ENCODE peak calls at places on chromosomes 5 and 9, in five cellular contexts. F is neural progenitor cell, T is lung, S is ascending aorta, Y is IMR-90. V is an unnamed sample.

GRCh38 chr5:147179555-147180147 is 55.2 kb upstream of the STK32A start:
- DNase-seq in F (no peak), T (no peak), S (no peak), Y (no peak), V (no peak)

GRCh38 chr9:136964171-136964689 is 12.2 kb downstream of the LCN12 start:
- DNase-seq in S (no peak), F (no peak), Y (no peak), T (no peak), V (no peak)

GRCh38 chr9:98917691-98918487 is 25.8 kb upstream of the COL15A1 start:
- DNase-seq in S (no peak), Y (no peak), F (no peak), T (no peak), V (peak; percentile 71)

GRCh38 chr5:175621971-175622370 is 35.9 kb upstream of the HRH2 start:
- DNase-seq in T (no peak), Y (no peak), F (no peak), S (no peak), V (no peak)

GRCh38 chr9:16552252-16552651 is 318.2 kb downstream of the BNC2 start:
- DNase-seq in F (no peak), S (no peak), T (no peak), Y (no peak), V (no peak)

GRCh38 chr5:159156426-159156835 is 52.9 kb downstream of the RNF145 start:
- DNase-seq in S (no peak), Y (no peak), T (no peak), F (no peak), V (no peak)

GRCh38 chr5:124841829-124842712 is 95.6 kb upstream of the ZNF608 start:
- DNase-seq in F (no peak), T (no peak), S (no peak), Y (peak; percentile 12), V (no peak)

GRCh38 chr9:129656795-129657390 is 8.6 kb upstream of the PRRX2 start:
- DNase-seq in Y (peak; percentile 85), F (no peak), S (no peak), T (no peak), V (no peak)

GRCh38 chr9:131605770-131606590 is 60.7 kb downstream of the PRRT1B start:
- DNase-seq in F (no peak), S (no peak), Y (peak; percentile 73), T (no peak), V (peak; percentile 62)

GRCh38 chr5:120017523-120017922 is 388.2 kb downstream of the FAM170A start:
- DNase-seq in Y (peak; percentile 32), F (no peak), T (no peak), S (no peak), V (no peak)

GRCh38 chr9:112315905-112316304 is 17.5 kb downstream of the PTBP3 start:
- DNase-seq in T (no peak), F (no peak), S (no peak), Y (no peak), V (no peak)

GRCh38 chr5:107483196-107483595 is 187.5 kb downstream of the EFNA5 start:
- DNase-seq in Y (no peak), F (peak; percentile 46), S (no peak), T (no peak), V (no peak)

GRCh38 chr9:115847245-115847644 is 306.3 kb upstream of the PAPPA start:
- DNase-seq in T (no peak), F (no peak), Y (peak; percentile 86), S (no peak), V (no peak)

GRCh38 chr9:35726876-35727438 is 5.0 kb downstream of the TLN1 start:
- DNase-seq in T (no peak), F (no peak), S (peak; percentile 90), Y (peak; percentile 51), V (no peak)

GRCh38 chr9:109320338-109320733 is 523 bp downstream of the EPB41L4B start:
- DNase-seq in Y (no peak), F (peak; percentile 68), S (no peak), T (no peak), V (peak; percentile 27)

GRCh38 chr5:1245901-1246576 is 20.9 kb downstream of the SLC6A18 start:
- DNase-seq in S (no peak), T (no peak), Y (no peak), F (no peak), V (no peak)

GRCh38 chr5:164481270-164481669 is 975.9 kb downstream of the MAT2B start:
- DNase-seq in Y (no peak), S (no peak), T (no peak), F (no peak), V (no peak)

GRCh38 chr9:715743-716400 is 125.6 kb upstream of the DMRT1 start:
- DNase-seq in S (no peak), Y (peak; percentile 68), T (no peak), F (no peak), V (no peak)

GRCh38 chr5:31867219-31867618 is 228.3 kb downstream of the PDZD2 start:
- DNase-seq in F (no peak), S (no peak), T (no peak), Y (no peak), V (no peak)

GRCh38 chr9:8558176-8558575 is 758.6 kb upstream of the DMAC1 start:
- DNase-seq in Y (peak; percentile 0), T (no peak), F (no peak), S (no peak), V (no peak)

GRCh38 chr9:10250200-10250599 is 362.6 kb downstream of the PTPRD start:
- DNase-seq in S (no peak), Y (no peak), F (no peak), T (no peak), V (no peak)

GRCh38 chr9:17318821-17319320 is 184.0 kb downstream of the CNTLN start:
- DNase-seq in Y (peak; percentile 27), T (no peak), S (no peak), F (no peak), V (no peak)

GRCh38 chr5:11497651-11498050 is 406.6 kb downstream of the CTNND2 start:
- DNase-seq in Y (no peak), F (no peak), S (no peak), T (no peak), V (no peak)

GRCh38 chr9:15482146-15482545 is 28.6 kb downstream of the PSIP1 start:
- DNase-seq in Y (no peak), S (no peak), T (no peak), F (no peak), V (no peak)

GRCh38 chr5:12250454-12250853 is 346.2 kb upstream of the CTNND2 start:
- DNase-seq in T (no peak), Y (no peak), S (no peak), F (peak; percentile 41), V (no peak)

GRCh38 chr9:131289301-131290038 is at the start of gene PLPP7:
- DNase-seq in F (peak; percentile 69), T (no peak), Y (peak; percentile 48), S (peak; percentile 91), V (peak; percentile 31)

GRCh38 chr5:107867266-107867665 is 196.5 kb upstream of the EFNA5 start:
- DNase-seq in T (no peak), Y (peak; percentile 35), S (no peak), F (no peak), V (no peak)

GRCh38 chr5:173320259-173320658 is 8.0 kb downstream of the STC2 start:
- DNase-seq in F (no peak), Y (no peak), T (peak; percentile 36), S (peak; percentile 64), V (no peak)

GRCh38 chr5:20618353-20618752 is 630.4 kb upstream of the CDH18 start:
- DNase-seq in T (no peak), S (no peak), F (no peak), Y (no peak), V (no peak)

GRCh38 chr9:128122809-128123175 is 4.7 kb downstream of the PTGES2 start:
- DNase-seq in F (no peak), Y (no peak), S (no peak), T (no peak), V (no peak)

GRCh38 chr5:100903036-100903887 is at the start of gene ST8SIA4:
- DNase-seq in S (peak; percentile 88), T (peak; percentile 81), Y (peak; percentile 33), F (peak; percentile 91), V (peak; percentile 77)

GRCh38 chr5:88681402-88681801 is 201.6 kb downstream of the MEF2C start:
- DNase-seq in Y (no peak), F (no peak), T (no peak), S (no peak), V (no peak)
- H3K27me3 ChIP-seq in Y (peaks cover 80% of the 10 kb centered on the region), F (peaks cover 100% of the 10 kb centered on the region), T (peaks cover 16% of the 10 kb centered on the region), S (peaks cover 66% of the 10 kb centered on the region), V (no peaks in the 10 kb centered on the region)

GRCh38 chr5:177537389-177538361 is 16.7 kb downstream of the FAM193B start:
- DNase-seq in T (no peak), Y (peak; percentile 95), F (no peak), S (peak; percentile 90), V (peak; percentile 47)

GRCh38 chr5:177539411-177539810 is 15.0 kb downstream of the FAM193B start:
- DNase-seq in T (no peak), S (peak; percentile 77), Y (peak; percentile 77), F (no peak), V (no peak)

GRCh38 chr5:177540438-177540837 is 13.9 kb downstream of the FAM193B start:
- DNase-seq in T (no peak), Y (no peak), F (no peak), S (no peak), V (no peak)

GRCh38 chr5:177536386-177536785 is 18.0 kb downstream of the FAM193B start:
- DNase-seq in F (no peak), T (no peak), Y (no peak), S (no peak), V (no peak)

GRCh38 chr5:177538876-177539275 is 15.5 kb downstream of the FAM193B start:
- DNase-seq in Y (no peak), S (no peak), F (no peak), T (no peak), V (no peak)
- H3K36me3 ChIP-seq in Y (peaks cover 35% of the 10 kb centered on the region), S (peaks cover 6% of the 10 kb centered on the region), F (no peaks in the 10 kb centered on the region), T (peaks cover 12% of the 10 kb centered on the region), V (no peaks in the 10 kb centered on the region)

GRCh38 chr9:95058121-95058785 is 259.3 kb downstream of the FANCC start:
- DNase-seq in Y (no peak), T (no peak), F (no peak), S (no peak), V (no peak)

GRCh38 chr9:95053611-95054440 is 263.7 kb downstream of the FANCC start:
- DNase-seq in F (no peak), Y (peak; percentile 43), S (no peak), T (no peak), V (no peak)

GRCh38 chr9:95055851-95056551 is 261.5 kb downstream of the FANCC start:
- DNase-seq in S (no peak), T (no peak), Y (peak; percentile 77), F (no peak), V (no peak)

GRCh38 chr9:95057121-95057520 is 260.4 kb downstream of the FANCC start:
- DNase-seq in F (no peak), S (no peak), T (no peak), Y (peak; percentile 82), V (no peak)

GRCh38 chr9:95055337-95055850 is 262.1 kb downstream of the FANCC start:
- DNase-seq in F (no peak), S (no peak), T (no peak), Y (no peak), V (no peak)
- H3K4me3 ChIP-seq in F (no peak overlapping the region), S (peak overlapping the region; percentile 67), T (no peak overlapping the region), Y (peak overlapping the region; percentile 7), V (no peak overlapping the region)

DNA sequence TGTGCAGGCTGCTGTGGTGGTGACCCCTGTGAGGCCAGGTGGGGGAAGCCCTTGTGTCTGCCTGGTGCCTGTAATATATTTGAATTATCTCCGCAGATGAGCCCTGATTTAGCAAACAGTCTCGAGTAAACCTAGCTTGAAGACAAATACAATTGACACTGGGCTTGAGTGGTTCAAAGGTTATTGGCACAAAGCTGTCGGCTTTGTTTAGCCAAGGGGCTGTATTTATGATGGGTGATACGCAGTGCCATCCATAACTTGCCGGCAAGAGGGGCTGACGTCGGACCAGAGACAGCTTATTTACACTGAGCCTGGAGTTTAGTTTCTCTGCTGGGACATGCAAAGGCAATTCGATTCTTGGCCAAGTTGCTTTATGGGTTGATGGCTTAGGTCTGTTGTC is 20.0 kb upstream of the PITX1 start:
- DNase-seq in Y (no peak), T (no peak), F (no peak), S (no peak), V (no peak)
- H3K27me3 ChIP-seq in Y (peaks cover 30% of the 10 kb centered on the region), T (peaks cover 15% of the 10 kb centered on the region), F (peaks cover 100% of the 10 kb centered on the region), S (no peaks in the 10 kb centered on the region), V (no peaks in the 10 kb centered on the region)

V was measured in body of pancreas.